ENCODE peak calls at places on chromosomes 1 and 21, in four cellular contexts. K is cardiac muscle cell, E is pancreas, F is thoracic aorta. B is an unnamed sample. For H3K36me3, the result is how much of the 10 kb centered on the place peaks cover.

GRCh38 chr1:3717715-3718601 is 34.3 kb upstream of the CCDC27 start:
- DNase-seq in E (no peak), F (no peak), K (no peak), B (no peak)

GRCh38 chr21:45545691-45546531 is 3.7 kb upstream of the SLC19A1 start:
- DNase-seq in F (no peak), K (no peak), E (no peak), B (no peak)

GRCh38 chr1:211581521-211581920 is 2.6 kb upstream of the SLC30A1 start:
- DNase-seq in E (no peak), K (peak), F (no peak), B (no peak)

GRCh38 chr1:3368711-3369436 is 85.6 kb upstream of the ARHGEF16 start:
- DNase-seq in K (peak), F (no peak), E (no peak), B (no peak)

GRCh38 chr1:150233359-150234308 is 2.3 kb downstream of the ANP32E start:
- DNase-seq in K (peak), F (no peak), E (no peak), B (no peak)

GRCh38 chr1:115429884-115430283 is 91.8 kb upstream of the NGF start:
- DNase-seq in K (no peak), E (no peak), F (no peak), B (no peak)

GRCh38 chr1:11407301-11407994 is 71.5 kb upstream of the DISP3 start:
- DNase-seq in F (no peak), K (no peak), E (no peak), B (peak)

GRCh38 chr1:98203461-98203860 is 282.6 kb upstream of the DPYD start:
- DNase-seq in F (no peak), E (no peak), K (peak), B (no peak)

GRCh38 chr1:97827887-97828286 is 92.9 kb downstream of the DPYD start:
- DNase-seq in K (no peak), E (no peak), F (no peak), B (no peak)

GRCh38 chr1:67211589-67212563 is 45.6 kb downstream of the IL23R start:
- DNase-seq in F (no peak), E (peak), K (peak), B (peak)

GRCh38 chr1:174160109-174160473 is 771 bp downstream of the RABGAP1L start:
- DNase-seq in E (peak), K (peak), F (peak), B (no peak)

GRCh38 chr1:103108525-103109150 is 316 bp upstream of the COL11A1 start:
- DNase-seq in K (peak), F (no peak), E (peak), B (no peak)

GRCh38 chr1:169604781-169605560 is 18.7 kb upstream of the F5 start:
- DNase-seq in K (no peak), E (no peak), F (no peak), B (peak)

GRCh38 chr1:91830242-91831131 is 55.5 kb downstream of the TGFBR3 start:
- DNase-seq in F (peak), K (peak), E (peak), B (no peak)

GRCh38 chr1:7693662-7694061 is 77.4 kb upstream of the VAMP3 start:
- DNase-seq in K (no peak), E (no peak), F (no peak), B (no peak)

GRCh38 chr1:205998457-205999241 is 4.5 kb downstream of the RAB7B start:
- DNase-seq in K (no peak), E (peak), F (no peak), B (no peak)

GRCh38 chr21:33374080-33374873 is 28.9 kb upstream of the IFNGR2 start:
- DNase-seq in K (peak), F (no peak), E (peak), B (no peak)

GRCh38 chr1:157490337-157491165 is 61.8 kb downstream of the FCRL5 start:
- DNase-seq in F (no peak), E (peak), K (peak), B (peak)

GRCh38 chr1:36775716-36776115 is 258.6 kb downstream of the GRIK3 start:
- DNase-seq in E (no peak), K (no peak), F (no peak), B (no peak)

GRCh38 chr1:27789511-27790154 is 16.6 kb downstream of the STX12 start:
- DNase-seq in E (no peak), K (peak), F (no peak), B (no peak)

GRCh38 chr1:109263597-109264378 is 14.4 kb downstream of the CELSR2 start:
- DNase-seq in F (peak), K (peak), E (peak), B (peak)

GRCh38 chr1:243508303-243508713 is 252.5 kb downstream of the SDCCAG8 start:
- DNase-seq in E (no peak), F (no peak), K (no peak), B (peak)

GRCh38 chr1:243396424-243396823 is 140.6 kb downstream of the SDCCAG8 start:
- DNase-seq in K (no peak), E (no peak), F (no peak), B (no peak)

GRCh38 chr1:3000214-3000613 is 21.1 kb upstream of the ACTRT2 start:
- DNase-seq in F (no peak), E (no peak), K (no peak), B (no peak)

GRCh38 chr1:171743014-171743870 is 1.4 kb upstream of the VAMP4 start:
- DNase-seq in K (peak), E (no peak), F (no peak), B (no peak)

GRCh38 chr1:50422946-50423669 is at the start of gene DMRTA2:
- DNase-seq in E (no peak), F (no peak), K (peak), B (peak)

GRCh38 chr1:183277821-183278735 is 92.0 kb downstream of the LAMC2 start:
- DNase-seq in E (no peak), F (no peak), K (peak), B (no peak)

GRCh38 chr1:186304982-186305949 is 69.8 kb downstream of the TPR start:
- DNase-seq in E (no peak), F (no peak), K (peak), B (peak)

GRCh38 chr21:45990049-45990711 is 8.6 kb downstream of the COL6A1 start:
- DNase-seq in K (no peak), F (peak), E (peak), B (no peak)

GRCh38 chr1:167439301-167439988 is 78.9 kb downstream of the CD247 start:
- DNase-seq in K (peak), E (no peak), F (no peak), B (peak)

GRCh38 chr1:206925116-206925736 is 3.5 kb upstream of the FCMR start:
- DNase-seq in K (no peak), E (no peak), F (no peak), B (no peak)

DNA sequence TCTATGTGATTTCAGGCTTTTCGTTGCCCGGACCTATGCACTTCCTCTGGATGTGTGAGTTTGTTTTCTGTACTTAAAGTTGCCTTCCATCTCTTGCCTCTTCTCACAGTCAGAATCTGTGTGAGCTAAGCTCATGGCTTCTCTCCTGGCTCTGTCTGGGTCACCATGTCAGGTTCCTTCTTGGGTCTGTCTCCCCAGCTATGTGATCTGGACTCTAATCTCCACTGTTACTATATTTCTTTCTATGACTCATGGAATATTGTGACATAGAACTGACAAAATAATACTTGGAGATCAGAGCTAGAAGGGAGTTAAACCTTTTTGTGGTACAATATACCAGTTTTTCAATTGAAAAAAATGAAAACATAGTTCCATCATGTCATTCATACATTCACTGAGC is 172.7 kb upstream of the FGGY start:
- DNase-seq in E (no peak), K (peak), F (no peak), B (no peak)
- H3K27ac ChIP-seq in E (no peak), K (no peak), F (no peak), B (no peak)

GRCh38 chr1:108190001-108190634 is 10.0 kb downstream of the SLC25A24 start:
- DNase-seq in K (no peak), E (no peak), F (no peak), B (no peak)
- H3K36me3 ChIP-seq in K (under half), E (under half), F (under half), B (under half)

DNA sequence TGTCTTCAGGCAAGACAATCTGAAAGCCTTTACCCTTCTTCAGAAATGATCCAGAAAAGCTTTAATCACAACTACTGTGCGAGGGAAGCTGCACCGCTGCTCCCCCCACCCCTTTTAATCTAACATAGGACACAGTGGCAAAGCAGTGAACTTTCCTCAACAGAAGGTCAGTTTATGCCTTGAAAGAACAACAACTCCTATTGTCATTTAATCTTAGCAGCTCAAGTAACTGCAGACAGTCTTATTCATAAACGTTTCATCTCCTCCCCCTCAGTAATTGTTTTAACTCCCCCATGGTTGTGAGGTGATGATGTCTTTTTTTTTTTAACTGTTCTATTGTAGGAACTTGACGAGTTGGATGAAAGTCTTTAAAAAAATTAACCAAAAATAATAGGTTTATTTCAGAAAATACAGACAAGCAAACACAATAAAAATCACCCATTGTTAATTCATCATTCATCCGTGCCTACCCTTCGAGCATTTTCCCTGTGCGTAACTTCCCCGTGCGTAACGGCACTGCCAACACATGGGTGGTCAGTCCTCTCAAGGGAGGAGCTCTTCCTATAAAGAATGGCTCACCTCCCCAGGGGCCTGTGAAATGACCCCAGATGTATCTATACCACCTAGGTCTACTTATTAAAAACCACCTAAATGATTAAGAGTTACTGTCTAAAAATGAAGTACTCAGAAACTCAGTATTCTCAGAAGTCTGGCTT is 3.3 kb upstream of the ADAR start:
- DNase-seq in F (no peak), K (no peak), E (no peak), B (no peak)
- H3K27ac ChIP-seq in F (no peak), K (no peak), E (no peak), B (no peak)

GRCh38 chr1:21703318-21703963 is 34.3 kb upstream of the RAP1GAP start:
- DNase-seq in F (no peak), E (no peak), K (peak), B (peak)
- H3K36me3 ChIP-seq in F (half or more), E (under half), K (under half), B (under half)

GRCh38 chr1:230246551-230246950 is 179.5 kb downstream of the GALNT2 start:
- DNase-seq in E (no peak), F (no peak), K (no peak), B (no peak)

GRCh38 chr1:230250676-230251075 is 175.5 kb downstream of the PGBD5 start:
- DNase-seq in F (no peak), K (no peak), E (no peak), B (no peak)

GRCh38 chr1:230247921-230248778 is 178.0 kb downstream of the PGBD5 start:
- DNase-seq in E (no peak), K (no peak), F (no peak), B (no peak)

GRCh38 chr1:230250061-230250460 is 176.1 kb downstream of the PGBD5 start:
- DNase-seq in F (no peak), K (no peak), E (no peak), B (no peak)

DNA sequence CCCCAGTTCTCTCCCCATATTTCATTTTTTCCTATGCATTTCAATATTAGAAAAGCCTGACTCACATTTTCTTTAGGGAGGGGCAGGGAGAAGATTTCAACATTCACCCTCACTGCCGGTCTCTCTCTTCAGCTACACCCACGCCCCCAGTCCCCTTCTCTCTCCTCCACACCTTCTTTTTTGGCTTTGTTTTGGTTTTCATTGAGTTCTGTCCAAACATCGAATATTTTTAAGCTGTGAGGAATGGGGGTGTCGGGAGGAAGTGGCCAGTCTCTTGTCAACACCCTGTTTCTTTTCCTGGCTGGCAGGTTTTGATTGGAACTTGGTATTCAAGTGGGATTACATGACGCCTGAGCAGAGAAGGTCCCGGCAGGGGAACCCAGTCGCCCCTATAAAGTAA is 177.3 kb downstream of the PGBD5 start:
- DNase-seq in K (peak), E (no peak), F (no peak), B (no peak)
- H3K27ac ChIP-seq in K (no peak), E (no peak), F (peak), B (no peak)

DNA sequence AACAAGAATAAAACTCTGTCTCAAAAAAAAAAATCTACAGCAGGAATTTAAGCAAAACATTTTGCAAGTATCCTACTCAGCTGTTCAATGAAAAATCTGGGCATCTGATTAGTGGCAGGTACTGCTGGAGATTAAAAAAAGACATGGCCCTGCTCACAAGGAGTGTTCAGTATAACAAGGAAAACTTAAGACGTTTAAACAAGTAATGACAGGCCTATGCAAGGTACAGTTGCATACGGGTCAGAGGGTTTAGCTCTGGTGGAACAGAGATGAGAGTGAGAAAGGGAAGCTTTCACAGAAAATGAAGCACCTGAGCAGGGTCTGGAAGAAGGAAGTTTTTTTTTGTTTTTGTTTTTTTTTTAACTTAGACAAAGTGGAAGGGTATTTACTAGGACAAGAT is 23.0 kb downstream of the SNRNP40 start:
- DNase-seq in E (no peak), K (no peak), F (no peak), B (no peak)
- H3K36me3 ChIP-seq in E (under half), K (under half), F (under half), B (under half)

GRCh38 chr21:42855143-42855936 is 24.0 kb downstream of the WDR4 start:
- DNase-seq in K (no peak), F (no peak), E (no peak), B (no peak)
- H3K27ac ChIP-seq in K (no peak), F (no peak), E (no peak), B (no peak)

GRCh38 chr1:1049318-1050165 is 24.6 kb downstream of the RNF223 start:
- DNase-seq in E (no peak), F (no peak), K (no peak), B (no peak)

GRCh38 chr1:1053022-1053421 is 21.1 kb downstream of the RNF223 start:
- DNase-seq in E (no peak), K (no peak), F (no peak), B (no peak)

GRCh38 chr1:1052003-1052840 is 21.9 kb downstream of the RNF223 start:
- DNase-seq in E (no peak), K (no peak), F (no peak), B (no peak)

GRCh38 chr1:1050577-1051052 is 23.5 kb downstream of the RNF223 start:
- DNase-seq in F (no peak), E (no peak), K (no peak), B (no peak)

GRCh38 chr1:1051127-1051810 is 22.8 kb downstream of the RNF223 start:
- DNase-seq in E (no peak), K (no peak), F (no peak), B (no peak)
- H3K36me3 ChIP-seq in E (under half), K (under half), F (under half), B (under half)

GRCh38 chr1:227886503-227886961 is 61.2 kb downstream of the WNT9A start:
- DNase-seq in F (no peak), E (no peak), K (no peak), B (no peak)
- H3K27ac ChIP-seq in F (no peak), E (no peak), K (no peak), B (peak)

DNA sequence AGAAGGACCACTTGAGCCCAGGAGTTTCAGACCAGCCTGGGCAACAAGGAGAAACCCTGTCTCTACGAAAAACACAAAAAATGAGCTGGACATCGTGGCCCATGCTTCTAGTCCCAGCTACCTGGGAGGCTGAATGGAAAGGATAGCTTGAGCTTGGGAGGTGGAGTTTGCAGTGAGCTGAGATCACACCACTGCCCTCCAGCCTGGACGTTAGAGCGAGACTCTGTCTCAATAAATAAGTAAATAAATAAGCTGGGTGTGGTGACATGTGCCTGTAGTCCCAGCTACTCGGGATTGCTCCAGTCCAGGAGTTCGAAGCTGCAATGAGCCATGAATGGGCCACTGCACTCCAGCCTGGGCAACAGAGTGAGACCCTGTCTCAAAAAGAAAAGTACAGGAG is 3.6 kb downstream of the AKR1A1 start:
- DNase-seq in F (no peak), K (no peak), E (no peak), B (no peak)
- H3K36me3 ChIP-seq in F (under half), K (under half), E (under half), B (under half)